ENCODE peak calls at places on chromosomes 3 and 15, in four cellular contexts. J is GM23248, Z is astrocyte, O is PC-9. A is an unnamed sample. For H4K20me1 and H3K9me3, the result is how much of the 10 kb centered on the place peaks cover.

GRCh38 chr15:70424937-70425411 is 327.3 kb upstream of the TLE3 start:
- DNase-seq in J (no peak), O (no peak), Z (no peak), A (no peak)

GRCh38 chr3:197354195-197355059 is 56.0 kb upstream of the DLG1 start:
- DNase-seq in Z (peak), O (no peak), J (peak), A (peak)

GRCh38 chr3:193809106-193809505 is 216.1 kb downstream of the OPA1 start:
- DNase-seq in J (no peak), Z (no peak), O (no peak), A (peak)

GRCh38 chr15:71425388-71425787 is 310.1 kb downstream of the THSD4 start:
- DNase-seq in Z (no peak), J (no peak), O (no peak), A (no peak)

GRCh38 chr15:33561407-33561806 is 250.6 kb downstream of the RYR3 start:
- DNase-seq in Z (no peak), J (no peak), O (no peak), A (no peak)

GRCh38 chr3:100982710-100983109 is 10.5 kb downstream of the ABI3BP start:
- DNase-seq in Z (peak), J (peak), O (no peak), A (no peak)

GRCh38 chr3:132695006-132695405 is 27.2 kb downstream of the NPHP3 start:
- DNase-seq in Z (no peak), O (no peak), J (peak), A (no peak)

GRCh38 chr3:65118279-65118678 is 430.5 kb upstream of the ADAMTS9 start:
- DNase-seq in Z (no peak), O (no peak), J (no peak), A (no peak)

GRCh38 chr3:42852443-42852842 is 23.2 kb downstream of the CYP8B1 start:
- DNase-seq in Z (no peak), J (peak), O (no peak), A (no peak)

GRCh38 chr3:2303567-2303966 is 204.9 kb downstream of the CNTN4 start:
- DNase-seq in J (peak), Z (no peak), O (no peak), A (peak)

GRCh38 chr3:10459954-10460754 is 45.2 kb downstream of the ATP2B2 start:
- DNase-seq in Z (peak), J (peak), O (peak), A (peak)

GRCh38 chr3:57729339-57730039 is 26.6 kb upstream of the SLMAP start:
- DNase-seq in J (peak), Z (peak), O (no peak), A (no peak)

GRCh38 chr3:12947504-12948369 is 106.4 kb upstream of the RPL32 start:
- DNase-seq in Z (peak), J (peak), O (peak), A (no peak)

GRCh38 chr3:14438262-14438661 is 35.9 kb downstream of the SLC6A6 start:
- DNase-seq in Z (no peak), J (no peak), O (no peak), A (no peak)
- H4K20me1 ChIP-seq in Z (half or more), J (under half), O (under half), A (under half)

DNA sequence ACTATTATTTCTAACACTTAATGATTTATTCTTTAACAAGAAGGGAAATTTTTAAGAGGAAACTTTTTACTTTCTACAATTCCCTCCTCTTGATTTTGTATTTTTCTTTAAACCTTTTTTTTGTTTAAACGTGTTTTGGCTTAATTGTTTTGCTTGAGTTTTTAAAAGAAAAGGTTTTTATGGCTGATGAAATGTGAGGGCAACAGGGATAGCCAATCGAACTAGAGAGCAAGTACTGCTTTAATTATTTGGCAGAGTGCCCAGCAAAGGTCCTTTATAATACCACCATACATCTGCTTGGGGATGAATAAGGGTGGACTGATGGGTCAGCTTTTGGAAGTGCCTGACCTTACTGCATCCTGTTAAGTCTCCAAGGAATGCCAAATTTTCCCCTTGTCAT is 19.6 kb upstream of the MTHFS start:
- DNase-seq in Z (no peak), J (no peak), O (no peak), A (no peak)
- H3K9me3 ChIP-seq in Z (under half), J (under half), O (half or more), A (under half)

DNA sequence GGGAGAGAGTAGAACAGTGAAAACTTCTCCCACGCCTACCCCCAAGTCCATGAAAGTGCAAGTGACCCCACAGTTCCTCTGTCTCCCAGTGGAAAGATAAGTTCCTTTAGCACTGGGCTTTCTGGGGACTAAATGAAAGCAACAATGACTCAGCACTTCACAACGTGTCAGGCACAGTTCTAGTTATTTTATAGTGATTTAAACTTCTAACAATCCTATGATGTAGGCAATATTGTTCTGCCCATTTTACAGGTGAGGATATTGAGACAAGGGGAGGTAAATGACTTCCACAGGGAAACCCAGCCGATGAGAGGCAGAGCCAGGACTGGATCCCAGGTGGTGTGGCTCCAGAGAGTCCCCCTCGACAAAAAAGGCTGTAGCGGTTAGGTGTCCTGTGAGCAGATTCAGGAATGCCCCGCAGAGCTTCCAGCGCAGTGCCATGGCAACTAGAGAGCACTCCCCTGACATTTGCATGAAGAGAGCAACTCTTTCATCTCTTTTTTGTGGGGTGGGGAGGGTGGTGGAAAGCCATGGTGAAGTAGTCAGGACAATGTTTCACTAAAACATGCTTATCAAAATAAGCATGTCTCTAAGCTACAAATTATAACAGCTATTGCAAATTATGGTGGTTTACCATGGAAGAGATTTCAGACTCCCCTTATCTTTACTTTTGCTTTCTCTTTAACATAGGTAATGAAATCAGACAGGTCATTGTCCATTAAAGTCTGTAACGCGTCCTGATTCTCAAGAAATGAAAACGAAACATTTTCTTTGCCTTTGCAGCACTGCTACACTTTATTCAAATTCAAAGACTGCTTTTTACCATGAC is 62.1 kb downstream of the NR2F2 start:
- DNase-seq in Z (peak), J (peak), O (no peak), A (peak)
- H3K27ac ChIP-seq in Z (no peak), J (no peak), O (no peak), A (no peak)

GRCh38 chr3:184588776-184589175 is 27.2 kb downstream of the EPHB3 start:
- DNase-seq in O (no peak), Z (no peak), J (no peak), A (no peak)
- H4K20me1 ChIP-seq in O (under half), Z (under half), J (under half), A (under half)

DNA sequence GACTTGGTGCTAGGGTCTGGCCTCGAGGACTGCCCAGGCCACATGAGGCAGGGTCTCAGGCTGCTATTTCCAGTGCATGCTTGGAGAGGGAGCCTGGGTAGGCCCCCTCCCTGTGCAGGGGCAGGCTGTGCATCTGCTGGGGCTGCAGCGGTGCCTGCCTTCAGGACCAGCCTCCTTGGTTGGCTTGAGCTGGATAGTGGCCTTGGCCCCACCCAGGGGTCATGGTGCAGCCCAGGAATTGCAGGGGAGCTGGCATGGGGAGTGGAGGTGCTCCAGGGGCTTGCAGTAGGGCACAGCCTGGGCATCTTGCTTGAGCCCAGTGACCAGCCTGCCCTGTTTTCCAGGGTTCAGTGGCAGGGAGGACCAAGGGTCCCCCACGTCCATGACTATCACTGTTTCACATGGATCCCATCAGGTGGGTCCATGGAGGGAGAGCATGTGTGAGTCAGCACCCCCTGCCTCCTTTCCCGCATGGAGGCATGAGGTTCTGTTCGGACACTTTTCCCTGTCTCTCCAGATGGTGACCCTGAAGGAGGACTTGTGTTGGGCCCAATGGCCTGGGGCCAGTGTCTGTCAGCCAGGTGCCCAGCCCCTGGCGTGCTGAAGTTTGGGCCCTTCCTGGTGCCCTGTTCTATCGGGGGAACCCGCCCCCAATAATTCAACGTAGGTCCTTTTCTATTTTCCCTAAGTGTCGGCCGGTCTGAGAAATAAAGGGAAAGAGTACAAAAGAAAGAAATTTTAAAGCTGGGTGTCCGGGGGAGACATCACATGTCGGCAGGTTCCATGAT is 218.6 kb downstream of the SNRPN start:
- DNase-seq in O (no peak), Z (no peak), J (no peak), A (no peak)
- H3K9me3 ChIP-seq in O (under half), Z (under half), J (under half), A (under half)

DNA sequence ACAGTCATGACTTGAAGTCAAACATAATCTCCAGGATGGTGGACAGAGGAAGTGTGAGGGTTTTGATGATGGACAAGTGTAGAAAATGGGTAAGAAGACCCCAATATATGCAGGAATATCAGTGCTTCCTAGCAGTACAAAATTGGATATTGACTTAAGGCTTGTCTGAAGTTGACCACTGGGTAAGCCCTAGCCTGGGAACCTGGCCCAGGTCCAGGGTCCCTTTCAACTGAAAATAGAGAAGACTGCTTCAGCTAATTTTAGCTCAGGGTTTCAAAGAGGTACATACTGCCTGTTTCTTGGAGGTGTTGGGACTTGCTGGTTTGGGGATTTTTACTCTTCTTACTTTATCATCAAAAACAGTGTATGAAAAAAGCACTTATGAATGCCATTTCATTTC is 4.7 kb downstream of the NR1D2 start:
- DNase-seq in Z (no peak), O (no peak), J (no peak), A (no peak)
- H3K27ac ChIP-seq in Z (no peak), O (no peak), J (no peak), A (no peak)

GRCh38 chr3:31105438-31106077 is 211.1 kb upstream of the GADL1 start:
- DNase-seq in O (peak), Z (peak), J (peak), A (no peak)

GRCh38 chr3:31106204-31106603 is 211.7 kb upstream of the GADL1 start:
- DNase-seq in O (peak), Z (peak), J (peak), A (no peak)

GRCh38 chr3:31103623-31104180 is 209.2 kb upstream of the GADL1 start:
- DNase-seq in J (no peak), O (no peak), Z (no peak), A (no peak)

GRCh38 chr3:31103181-31103580 is 208.7 kb upstream of the GADL1 start:
- DNase-seq in O (no peak), Z (no peak), J (no peak), A (no peak)

DNA sequence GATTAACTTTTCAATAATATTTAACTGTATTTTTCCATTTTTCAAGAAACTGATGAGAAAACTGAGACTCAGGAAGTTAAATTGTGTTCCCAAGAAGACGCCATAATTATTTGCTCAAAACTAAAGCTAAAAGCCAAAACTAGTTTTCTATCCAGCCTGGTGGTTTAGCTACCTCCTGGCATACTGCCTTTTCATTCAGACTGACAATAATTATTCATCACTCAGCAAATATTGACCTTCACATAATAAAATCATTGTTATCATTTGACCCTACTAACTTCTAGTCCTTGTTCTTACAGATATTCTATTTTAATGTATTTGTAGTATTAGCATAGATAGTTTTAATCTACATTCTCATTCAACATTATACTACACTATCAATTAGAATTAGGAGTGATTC is 210.6 kb upstream of the GADL1 start:
- DNase-seq in Z (no peak), O (no peak), J (peak), A (no peak)
- H4K20me1 ChIP-seq in Z (under half), O (under half), J (under half), A (under half)

A was measured in neural progenitor cell.